ENCODE peak calls at places on chromosomes 1 and 21, in five cellular contexts. G is AG04449, F is neural crest cell, E is body of pancreas, U is A549. Q is an unnamed sample.
A peak's percentile ranks its signal among the peaks of the same experiment; 100 is the strongest.

GRCh38 chr1:198934901-198935301 is 296.1 kb downstream of the PTPRC start:
- DNase-seq in G (no peak), F (no peak), E (no peak), U (peak; percentile 22), Q (no peak)

GRCh38 chr1:32255072-32256071 is 4.3 kb downstream of the LCK start:
- DNase-seq in G (no peak), F (no peak), E (no peak), U (no peak), Q (no peak)

GRCh38 chr21:46005481-46005881 is 23.9 kb downstream of the COL6A1 start:
- DNase-seq in G (no peak), F (no peak), E (peak; percentile 1), U (no peak), Q (no peak)

GRCh38 chr1:15352122-15352957 is 57.3 kb upstream of the EFHD2 start:
- DNase-seq in G (no peak), F (no peak), E (peak; percentile 87), U (peak; percentile 96), Q (no peak)

GRCh38 chr21:42609806-42610205 is 43.6 kb upstream of the PDE9A start:
- DNase-seq in G (no peak), F (no peak), E (no peak), U (no peak), Q (no peak)

GRCh38 chr1:40907899-40908298 is 45.7 kb upstream of the CITED4 start:
- DNase-seq in G (no peak), F (no peak), E (no peak), U (no peak), Q (no peak)

GRCh38 chr1:89149229-89149628 is 23.3 kb upstream of the GBP2 start:
- DNase-seq in G (no peak), F (no peak), E (peak; percentile 42), U (peak; percentile 12), Q (no peak)

GRCh38 chr1:109490029-109490933 is 3.6 kb upstream of the CYB561D1 start:
- DNase-seq in G (no peak), F (peak; percentile 73), E (peak; percentile 67), U (peak; percentile 38), Q (no peak)

GRCh38 chr1:31412732-31413404 is at the start of gene SERINC2:
- DNase-seq in G (no peak), F (no peak), E (peak; percentile 52), U (no peak), Q (no peak)

GRCh38 chr1:71046891-71047634 is 553 bp downstream of the PTGER3 start:
- DNase-seq in G (no peak), F (no peak), E (peak; percentile 28), U (no peak), Q (no peak)

GRCh38 chr1:54404939-54405880 is 984 bp downstream of the SSBP3 start:
- DNase-seq in G (no peak), F (peak; percentile 31), E (no peak), U (no peak), Q (no peak)

GRCh38 chr21:41283211-41283818 is 33.3 kb upstream of the FAM3B start:
- DNase-seq in G (peak; percentile 45), F (peak; percentile 33), E (peak; percentile 80), U (peak; percentile 69), Q (peak; percentile 46)

GRCh38 chr1:202199141-202199889 is 5.7 kb downstream of the LGR6 start:
- DNase-seq in G (no peak), F (no peak), E (no peak), U (no peak), Q (no peak)

GRCh38 chr21:42025392-42026071 is 15.4 kb upstream of the ZBTB21 start:
- DNase-seq in G (peak; percentile 46), F (no peak), E (no peak), U (no peak), Q (peak; percentile 67)

GRCh38 chr1:173424137-173424536 is 53.0 kb upstream of the PRDX6 start:
- DNase-seq in G (no peak), F (no peak), E (no peak), U (no peak), Q (no peak)

GRCh38 chr1:40034869-40035268 is 5.7 kb upstream of the CAP1 start:
- DNase-seq in G (no peak), F (no peak), E (no peak), U (no peak), Q (no peak)

GRCh38 chr1:201774224-201774982 is 54.6 kb upstream of the IPO9 start:
- DNase-seq in G (no peak), F (no peak), E (no peak), U (no peak), Q (no peak)

GRCh38 chr1:209805341-209805781 is 581 bp downstream of the IRF6 start:
- DNase-seq in G (no peak), F (no peak), E (peak; percentile 48), U (no peak), Q (no peak)

GRCh38 chr1:67308136-67308535 is 463 bp downstream of the IL12RB2 start:
- DNase-seq in G (no peak), F (no peak), E (peak; percentile 2), U (no peak), Q (no peak)

GRCh38 chr1:166489670-166490436 is 323.1 kb upstream of the FAM78B start:
- DNase-seq in G (no peak), F (no peak), E (peak; percentile 49), U (peak; percentile 49), Q (no peak)

GRCh38 chr1:21491483-21492170 is 17.6 kb upstream of the ALPL start:
- DNase-seq in G (no peak), F (no peak), E (no peak), U (no peak), Q (no peak)

GRCh38 chr1:12014141-12014981 is 4.9 kb upstream of the MIIP start:
- DNase-seq in G (no peak), F (no peak), E (no peak), U (peak; percentile 25), Q (no peak)

GRCh38 chr21:28975401-28975800 is 17.3 kb downstream of the LTN1 start:
- DNase-seq in G (no peak), F (no peak), E (no peak), U (no peak), Q (peak; percentile 88)

GRCh38 chr1:23251812-23252211 is 34.5 kb upstream of the HTR1D start:
- DNase-seq in G (no peak), F (no peak), E (no peak), U (no peak), Q (no peak)

GRCh38 chr1:203364013-203364730 is 13.2 kb upstream of the FMOD start:
- DNase-seq in G (no peak), F (no peak), E (no peak), U (no peak), Q (no peak)

DNA sequence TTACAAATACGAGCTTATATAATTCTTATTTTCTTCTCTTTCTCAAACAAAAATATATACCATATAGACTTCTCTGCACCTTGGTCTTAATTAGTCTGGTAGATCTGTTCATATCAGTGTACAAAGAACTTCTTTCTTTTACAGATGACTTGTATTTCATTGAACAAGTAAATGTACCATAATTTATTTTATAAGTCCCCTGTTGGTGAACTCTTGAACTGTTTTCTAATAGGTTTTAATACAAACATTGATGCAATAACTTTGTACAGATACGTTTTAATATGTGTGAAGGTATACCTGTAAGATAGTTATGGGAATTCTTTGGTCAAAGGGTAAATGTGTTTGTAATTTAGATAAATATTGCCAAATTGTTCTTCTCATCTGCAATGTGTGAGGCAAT is 28.4 kb downstream of the GPR88 start:
- DNase-seq in G (no peak), F (no peak), E (no peak), U (no peak), Q (no peak)
- TF ChIP-seq CTCF in G (no peak), F (peak; percentile 39), E (no peak), U (no peak), Q (no peak)

GRCh38 chr1:1300352-1300739 is 7.4 kb downstream of the ACAP3 start:
- DNase-seq in G (no peak), F (no peak), E (no peak), U (no peak), Q (no peak)

GRCh38 chr1:1299686-1300351 is 7.9 kb downstream of the ACAP3 start:
- DNase-seq in G (no peak), F (no peak), E (no peak), U (no peak), Q (no peak)

GRCh38 chr1:1303736-1304135 is 4.0 kb downstream of the ACAP3 start:
- DNase-seq in G (no peak), F (no peak), E (no peak), U (no peak), Q (no peak)

GRCh38 chr1:1302951-1303509 is 4.7 kb downstream of the ACAP3 start:
- DNase-seq in G (no peak), F (no peak), E (no peak), U (no peak), Q (no peak)

GRCh38 chr1:1302006-1302430 is 5.7 kb downstream of the ACAP3 start:
- DNase-seq in G (no peak), F (no peak), E (no peak), U (no peak), Q (no peak)
- TF ChIP-seq CTCF in G (peak; percentile 48), F (peak; percentile 53), E (peak; percentile 15), U (peak; percentile 30), Q (peak; percentile 55)

GRCh38 chr1:224721000-224721399 is 104.9 kb downstream of the CNIH3 start:
- DNase-seq in G (no peak), F (no peak), E (no peak), U (no peak), Q (no peak)

GRCh38 chr1:224722838-224723237 is 106.7 kb downstream of the CNIH3 start:
- DNase-seq in G (no peak), F (no peak), E (no peak), U (no peak), Q (no peak)

GRCh38 chr1:224719716-224720115 is 103.6 kb downstream of the CNIH3 start:
- DNase-seq in G (no peak), F (no peak), E (no peak), U (no peak), Q (no peak)

GRCh38 chr1:224718470-224719053 is 102.4 kb downstream of the CNIH3 start:
- DNase-seq in G (no peak), F (no peak), E (no peak), U (no peak), Q (no peak)

DNA sequence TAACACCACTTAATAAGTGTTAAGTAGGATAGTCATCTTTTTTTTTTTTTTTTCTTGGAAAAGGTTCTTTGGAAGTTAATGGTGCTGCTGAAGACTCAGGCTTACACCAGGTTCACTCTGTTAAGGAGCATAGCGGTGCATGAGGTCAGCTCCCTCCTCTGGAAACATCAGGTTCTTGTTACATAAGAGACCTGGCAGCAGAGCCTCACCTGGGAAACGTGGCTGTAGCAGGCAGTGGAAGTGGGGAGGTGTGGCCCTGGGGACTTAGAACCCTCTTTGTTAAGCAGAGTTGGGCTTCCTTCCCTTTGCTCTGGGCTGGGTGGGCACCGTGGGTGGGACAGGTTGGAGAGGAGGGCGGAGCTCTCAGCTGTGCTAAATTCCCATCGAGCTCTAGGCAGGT is 104.1 kb downstream of the CNIH3 start:
- DNase-seq in G (no peak), F (no peak), E (no peak), U (no peak), Q (no peak)
- TF ChIP-seq CTCF in G (no peak), F (no peak), E (no peak), U (no peak), Q (no peak)

GRCh38 chr1:27615346-27616004 is 11.5 kb upstream of the AHDC1 start:
- DNase-seq in G (no peak), F (no peak), E (no peak), U (no peak), Q (no peak)

GRCh38 chr1:27618341-27619067 is 14.6 kb upstream of the AHDC1 start:
- DNase-seq in G (no peak), F (no peak), E (no peak), U (no peak), Q (no peak)

GRCh38 chr1:27617420-27617819 is 13.5 kb upstream of the AHDC1 start:
- DNase-seq in G (no peak), F (no peak), E (no peak), U (no peak), Q (no peak)

GRCh38 chr1:27614625-27615344 is 10.8 kb upstream of the AHDC1 start:
- DNase-seq in G (no peak), F (no peak), E (no peak), U (no peak), Q (no peak)

GRCh38 chr1:27616441-27616840 is 12.5 kb upstream of the AHDC1 start:
- DNase-seq in G (no peak), F (no peak), E (no peak), U (no peak), Q (no peak)
- TF ChIP-seq CTCF in G (no peak), F (no peak), E (no peak), U (no peak), Q (no peak)